ENCODE peak calls at places on chromosomes 7 and 10, in six cellular contexts. One of them, this sample, is unnamed.

GRCh38 chr10:74922921-74923320 is 96.5 kb downstream of the KAT6B start:
- DNase-seq in activated CD4-positive, alpha-beta T cell treated with anti-CD3 and anti-CD28 coated beads for 36 hours: no peak
- DNase-seq in EL: peak; percentile 38
- DNase-seq in progenitor cell of endocrine pancreas: no peak
- DNase-seq in stimulated activated CD8-positive, alpha-beta memory T cell treated with anti-CD3 and anti-CD28 coated beads, Interleukin-7, amount 100 ng/mL, for 1 hour: no peak
- DNase-seq in upper lobe of right lung: no peak
- DNase-seq in this sample: no peak

GRCh38 chr7:27184342-27185012 is 555 bp downstream of the HOXA11 start:
- DNase-seq in activated CD4-positive, alpha-beta T cell treated with anti-CD3 and anti-CD28 coated beads for 36 hours: no peak
- DNase-seq in EL: peak; percentile 49
- DNase-seq in progenitor cell of endocrine pancreas: no peak
- DNase-seq in stimulated activated CD8-positive, alpha-beta memory T cell treated with anti-CD3 and anti-CD28 coated beads, Interleukin-7, amount 100 ng/mL, for 1 hour: no peak
- DNase-seq in upper lobe of right lung: peak; percentile 68
- DNase-seq in this sample: no peak

GRCh38 chr10:30182191-30183075 is 123.0 kb upstream of the JCAD start:
- DNase-seq in activated CD4-positive, alpha-beta T cell treated with anti-CD3 and anti-CD28 coated beads for 36 hours: no peak
- DNase-seq in EL: peak; percentile 94
- DNase-seq in progenitor cell of endocrine pancreas: no peak
- DNase-seq in stimulated activated CD8-positive, alpha-beta memory T cell treated with anti-CD3 and anti-CD28 coated beads, Interleukin-7, amount 100 ng/mL, for 1 hour: no peak
- DNase-seq in upper lobe of right lung: no peak
- DNase-seq in this sample: peak; percentile 78

GRCh38 chr10:125567529-125567928 is 115.4 kb downstream of the TEX36 start:
- DNase-seq in activated CD4-positive, alpha-beta T cell treated with anti-CD3 and anti-CD28 coated beads for 36 hours: no peak
- DNase-seq in EL: no peak
- DNase-seq in progenitor cell of endocrine pancreas: no peak
- DNase-seq in stimulated activated CD8-positive, alpha-beta memory T cell treated with anti-CD3 and anti-CD28 coated beads, Interleukin-7, amount 100 ng/mL, for 1 hour: no peak
- DNase-seq in upper lobe of right lung: no peak
- DNase-seq in this sample: no peak

GRCh38 chr10:101818958-101819633 is 852 bp upstream of the OGA start:
- DNase-seq in activated CD4-positive, alpha-beta T cell treated with anti-CD3 and anti-CD28 coated beads for 36 hours: no peak
- DNase-seq in EL: no peak
- DNase-seq in progenitor cell of endocrine pancreas: no peak
- DNase-seq in stimulated activated CD8-positive, alpha-beta memory T cell treated with anti-CD3 and anti-CD28 coated beads, Interleukin-7, amount 100 ng/mL, for 1 hour: no peak
- DNase-seq in upper lobe of right lung: peak; percentile 62
- DNase-seq in this sample: no peak

GRCh38 chr10:124013916-124014315 is 79.5 kb downstream of the CHST15 start:
- DNase-seq in activated CD4-positive, alpha-beta T cell treated with anti-CD3 and anti-CD28 coated beads for 36 hours: no peak
- DNase-seq in EL: no peak
- DNase-seq in progenitor cell of endocrine pancreas: no peak
- DNase-seq in stimulated activated CD8-positive, alpha-beta memory T cell treated with anti-CD3 and anti-CD28 coated beads, Interleukin-7, amount 100 ng/mL, for 1 hour: no peak
- DNase-seq in upper lobe of right lung: no peak
- DNase-seq in this sample: no peak

GRCh38 chr7:152462995-152463713 is 27.4 kb upstream of the KMT2C start:
- DNase-seq in activated CD4-positive, alpha-beta T cell treated with anti-CD3 and anti-CD28 coated beads for 36 hours: no peak
- DNase-seq in EL: peak; percentile 46
- DNase-seq in progenitor cell of endocrine pancreas: no peak
- DNase-seq in stimulated activated CD8-positive, alpha-beta memory T cell treated with anti-CD3 and anti-CD28 coated beads, Interleukin-7, amount 100 ng/mL, for 1 hour: no peak
- DNase-seq in upper lobe of right lung: no peak
- DNase-seq in this sample: peak; percentile 49

GRCh38 chr7:30470163-30470770 is 8.3 kb downstream of the NOD1 start:
- DNase-seq in activated CD4-positive, alpha-beta T cell treated with anti-CD3 and anti-CD28 coated beads for 36 hours: no peak
- DNase-seq in EL: peak; percentile 18
- DNase-seq in progenitor cell of endocrine pancreas: no peak
- DNase-seq in stimulated activated CD8-positive, alpha-beta memory T cell treated with anti-CD3 and anti-CD28 coated beads, Interleukin-7, amount 100 ng/mL, for 1 hour: no peak
- DNase-seq in upper lobe of right lung: no peak
- DNase-seq in this sample: no peak

GRCh38 chr7:111438369-111439289 is 123.7 kb downstream of the IMMP2L start:
- DNase-seq in activated CD4-positive, alpha-beta T cell treated with anti-CD3 and anti-CD28 coated beads for 36 hours: no peak
- DNase-seq in EL: peak; percentile 70
- DNase-seq in progenitor cell of endocrine pancreas: no peak
- DNase-seq in stimulated activated CD8-positive, alpha-beta memory T cell treated with anti-CD3 and anti-CD28 coated beads, Interleukin-7, amount 100 ng/mL, for 1 hour: no peak
- DNase-seq in upper lobe of right lung: no peak
- DNase-seq in this sample: peak; percentile 7

GRCh38 chr10:48456361-48456804 is 148.5 kb downstream of the ARHGAP22 start:
- DNase-seq in activated CD4-positive, alpha-beta T cell treated with anti-CD3 and anti-CD28 coated beads for 36 hours: no peak
- DNase-seq in EL: no peak
- DNase-seq in progenitor cell of endocrine pancreas: no peak
- DNase-seq in stimulated activated CD8-positive, alpha-beta memory T cell treated with anti-CD3 and anti-CD28 coated beads, Interleukin-7, amount 100 ng/mL, for 1 hour: no peak
- DNase-seq in upper lobe of right lung: peak; percentile 76
- DNase-seq in this sample: no peak

GRCh38 chr7:42181566-42181965 is 55.4 kb downstream of the GLI3 start:
- DNase-seq in activated CD4-positive, alpha-beta T cell treated with anti-CD3 and anti-CD28 coated beads for 36 hours: no peak
- DNase-seq in EL: peak; percentile 52
- DNase-seq in progenitor cell of endocrine pancreas: no peak
- DNase-seq in stimulated activated CD8-positive, alpha-beta memory T cell treated with anti-CD3 and anti-CD28 coated beads, Interleukin-7, amount 100 ng/mL, for 1 hour: no peak
- DNase-seq in upper lobe of right lung: no peak
- DNase-seq in this sample: no peak

GRCh38 chr7:140673063-140673769 is 471 bp downstream of the ADCK2 start:
- DNase-seq in activated CD4-positive, alpha-beta T cell treated with anti-CD3 and anti-CD28 coated beads for 36 hours: peak; percentile 72
- DNase-seq in EL: peak; percentile 18
- DNase-seq in progenitor cell of endocrine pancreas: peak; percentile 38
- DNase-seq in stimulated activated CD8-positive, alpha-beta memory T cell treated with anti-CD3 and anti-CD28 coated beads, Interleukin-7, amount 100 ng/mL, for 1 hour: peak; percentile 23
- DNase-seq in upper lobe of right lung: peak; percentile 87
- DNase-seq in this sample: no peak

GRCh38 chr7:74514131-74514591 is 60.5 kb downstream of the GTF2IRD1 start:
- DNase-seq in activated CD4-positive, alpha-beta T cell treated with anti-CD3 and anti-CD28 coated beads for 36 hours: no peak
- DNase-seq in EL: no peak
- DNase-seq in progenitor cell of endocrine pancreas: no peak
- DNase-seq in stimulated activated CD8-positive, alpha-beta memory T cell treated with anti-CD3 and anti-CD28 coated beads, Interleukin-7, amount 100 ng/mL, for 1 hour: no peak
- DNase-seq in upper lobe of right lung: no peak
- DNase-seq in this sample: no peak

GRCh38 chr10:78414380-78414779 is 380.7 kb downstream of the RPS24 start:
- DNase-seq in activated CD4-positive, alpha-beta T cell treated with anti-CD3 and anti-CD28 coated beads for 36 hours: no peak
- DNase-seq in EL: no peak
- DNase-seq in progenitor cell of endocrine pancreas: no peak
- DNase-seq in stimulated activated CD8-positive, alpha-beta memory T cell treated with anti-CD3 and anti-CD28 coated beads, Interleukin-7, amount 100 ng/mL, for 1 hour: no peak
- DNase-seq in upper lobe of right lung: no peak
- DNase-seq in this sample: no peak

GRCh38 chr7:28211006-28211405 is 30.4 kb upstream of the JAZF1 start:
- DNase-seq in activated CD4-positive, alpha-beta T cell treated with anti-CD3 and anti-CD28 coated beads for 36 hours: peak; percentile 31
- DNase-seq in EL: no peak
- DNase-seq in progenitor cell of endocrine pancreas: no peak
- DNase-seq in stimulated activated CD8-positive, alpha-beta memory T cell treated with anti-CD3 and anti-CD28 coated beads, Interleukin-7, amount 100 ng/mL, for 1 hour: no peak
- DNase-seq in upper lobe of right lung: no peak
- DNase-seq in this sample: no peak

GRCh38 chr10:50422259-50422658 is 170.9 kb upstream of the ASAH2 start:
- DNase-seq in activated CD4-positive, alpha-beta T cell treated with anti-CD3 and anti-CD28 coated beads for 36 hours: no peak
- DNase-seq in EL: no peak
- DNase-seq in progenitor cell of endocrine pancreas: no peak
- DNase-seq in stimulated activated CD8-positive, alpha-beta memory T cell treated with anti-CD3 and anti-CD28 coated beads, Interleukin-7, amount 100 ng/mL, for 1 hour: no peak
- DNase-seq in upper lobe of right lung: no peak
- DNase-seq in this sample: no peak

GRCh38 chr10:53102424-53102823 is 329.8 kb upstream of the MBL2 start:
- DNase-seq in activated CD4-positive, alpha-beta T cell treated with anti-CD3 and anti-CD28 coated beads for 36 hours: no peak
- DNase-seq in EL: no peak
- DNase-seq in progenitor cell of endocrine pancreas: no peak
- DNase-seq in stimulated activated CD8-positive, alpha-beta memory T cell treated with anti-CD3 and anti-CD28 coated beads, Interleukin-7, amount 100 ng/mL, for 1 hour: no peak
- DNase-seq in upper lobe of right lung: no peak
- DNase-seq in this sample: no peak

GRCh38 chr7:88985309-88985708 is 189.8 kb upstream of the TEX47 start:
- DNase-seq in activated CD4-positive, alpha-beta T cell treated with anti-CD3 and anti-CD28 coated beads for 36 hours: no peak
- DNase-seq in EL: no peak
- DNase-seq in progenitor cell of endocrine pancreas: no peak
- DNase-seq in stimulated activated CD8-positive, alpha-beta memory T cell treated with anti-CD3 and anti-CD28 coated beads, Interleukin-7, amount 100 ng/mL, for 1 hour: no peak
- DNase-seq in upper lobe of right lung: no peak
- DNase-seq in this sample: no peak

GRCh38 chr7:144256112-144256511 is 8.5 kb downstream of the OR2A7 start:
- DNase-seq in activated CD4-positive, alpha-beta T cell treated with anti-CD3 and anti-CD28 coated beads for 36 hours: no peak
- DNase-seq in EL: no peak
- DNase-seq in progenitor cell of endocrine pancreas: no peak
- DNase-seq in stimulated activated CD8-positive, alpha-beta memory T cell treated with anti-CD3 and anti-CD28 coated beads, Interleukin-7, amount 100 ng/mL, for 1 hour: no peak
- DNase-seq in upper lobe of right lung: no peak
- DNase-seq in this sample: no peak

GRCh38 chr7:147547252-147547897 is 1043.2 kb upstream of the C7orf33 start:
- DNase-seq in activated CD4-positive, alpha-beta T cell treated with anti-CD3 and anti-CD28 coated beads for 36 hours: peak; percentile 41
- DNase-seq in EL: peak; percentile 28
- DNase-seq in progenitor cell of endocrine pancreas: no peak
- DNase-seq in stimulated activated CD8-positive, alpha-beta memory T cell treated with anti-CD3 and anti-CD28 coated beads, Interleukin-7, amount 100 ng/mL, for 1 hour: no peak
- DNase-seq in upper lobe of right lung: peak; percentile 65
- DNase-seq in this sample: no peak

GRCh38 chr7:132291446-132291845 is 284.8 kb downstream of the PLXNA4 start:
- DNase-seq in activated CD4-positive, alpha-beta T cell treated with anti-CD3 and anti-CD28 coated beads for 36 hours: no peak
- DNase-seq in EL: no peak
- DNase-seq in progenitor cell of endocrine pancreas: no peak
- DNase-seq in stimulated activated CD8-positive, alpha-beta memory T cell treated with anti-CD3 and anti-CD28 coated beads, Interleukin-7, amount 100 ng/mL, for 1 hour: no peak
- DNase-seq in upper lobe of right lung: no peak
- DNase-seq in this sample: no peak

GRCh38 chr10:132547421-132547861 is 9.9 kb downstream of the INPP5A start:
- DNase-seq in activated CD4-positive, alpha-beta T cell treated with anti-CD3 and anti-CD28 coated beads for 36 hours: peak; percentile 74
- DNase-seq in EL: no peak
- DNase-seq in progenitor cell of endocrine pancreas: no peak
- DNase-seq in stimulated activated CD8-positive, alpha-beta memory T cell treated with anti-CD3 and anti-CD28 coated beads, Interleukin-7, amount 100 ng/mL, for 1 hour: no peak
- DNase-seq in upper lobe of right lung: no peak
- DNase-seq in this sample: no peak

GRCh38 chr10:122637371-122637770 is 62.3 kb downstream of the C10orf120 start:
- DNase-seq in activated CD4-positive, alpha-beta T cell treated with anti-CD3 and anti-CD28 coated beads for 36 hours: no peak
- DNase-seq in EL: no peak
- DNase-seq in progenitor cell of endocrine pancreas: no peak
- DNase-seq in stimulated activated CD8-positive, alpha-beta memory T cell treated with anti-CD3 and anti-CD28 coated beads, Interleukin-7, amount 100 ng/mL, for 1 hour: no peak
- DNase-seq in upper lobe of right lung: peak; percentile 21
- DNase-seq in this sample: no peak